ENCODE peak calls at places on chromosome 2, in ten cellular contexts. N is GM10248, J is tibial artery, C is uterus, L is MCF 10A, E is mucosa of descending colon, W is coronary artery, G is endothelial cell, K is nephron progenitor cell, T is fibroblast of lung. B is an unnamed sample.

GRCh38 chr2:25977768-25978167 is 4.5 kb downstream of the KIF3C start:
- DNase-seq in N (no peak), J (no peak), C (no peak), L (peak), E (no peak), W (no peak), G (no peak), K (no peak), T (no peak), B (peak)

GRCh38 chr2:11697103-11697871 is 27.3 kb upstream of the NTSR2 start:
- DNase-seq in N (no peak), J (peak), C (peak), L (peak), E (no peak), W (no peak), G (peak), K (peak), T (peak), B (peak)

GRCh38 chr2:121365061-121365460 is 80.1 kb upstream of the TFCP2L1 start:
- DNase-seq in N (no peak), J (no peak), C (no peak), L (no peak), E (no peak), W (no peak), G (no peak), K (no peak), T (no peak), B (no peak)

GRCh38 chr2:200538139-200538538 is 12.1 kb downstream of the SGO2 start:
- DNase-seq in N (no peak), J (no peak), C (no peak), L (no peak), E (no peak), W (no peak), G (no peak), K (no peak), T (no peak), B (no peak)

GRCh38 chr2:120921457-120921856 is 185.8 kb downstream of the GLI2 start:
- DNase-seq in N (no peak), J (no peak), C (no peak), L (no peak), E (no peak), W (no peak), G (no peak), K (no peak), T (no peak), B (no peak)

GRCh38 chr2:112996635-112997034 is 8.6 kb upstream of the IL36A start:
- DNase-seq in N (no peak), J (no peak), C (no peak), L (no peak), E (peak), W (no peak), G (no peak), K (no peak), T (no peak), B (no peak)

GRCh38 chr2:40668435-40668834 is 216.5 kb upstream of the SLC8A1 start:
- DNase-seq in N (no peak), J (peak), C (peak), L (peak), E (no peak), W (no peak), G (no peak), K (peak), T (peak), B (peak)

GRCh38 chr2:159438720-159439353 is 152.3 kb upstream of the WDSUB1 start:
- DNase-seq in N (no peak), J (no peak), C (no peak), L (no peak), E (no peak), W (no peak), G (no peak), K (no peak), T (no peak), B (no peak)

GRCh38 chr2:102057502-102058292 is 65.9 kb downstream of the IL1R2 start:
- DNase-seq in N (no peak), J (no peak), C (peak), L (no peak), E (no peak), W (no peak), G (no peak), K (no peak), T (peak), B (no peak)

GRCh38 chr2:170744248-170745002 is 25.8 kb upstream of the ERICH2 start:
- DNase-seq in N (no peak), J (no peak), C (peak), L (peak), E (no peak), W (no peak), G (no peak), K (no peak), T (peak), B (no peak)

GRCh38 chr2:111703759-111704158 is 180.2 kb downstream of the ANAPC1 start:
- DNase-seq in N (no peak), J (no peak), C (no peak), L (peak), E (no peak), W (no peak), G (no peak), K (no peak), T (no peak), B (no peak)

GRCh38 chr2:30106543-30106942 is 40.3 kb upstream of the YPEL5 start:
- DNase-seq in N (no peak), J (no peak), C (no peak), L (no peak), E (no peak), W (peak), G (no peak), K (no peak), T (no peak), B (peak)

GRCh38 chr2:226426292-226426736 is 373.3 kb downstream of the IRS1 start:
- DNase-seq in N (no peak), J (no peak), C (no peak), L (peak), E (no peak), W (no peak), G (no peak), K (no peak), T (peak), B (peak)

GRCh38 chr2:3672861-3673670 is 15.1 kb downstream of the ALLC start:
- DNase-seq in N (no peak), J (no peak), C (no peak), L (no peak), E (no peak), W (no peak), G (no peak), K (no peak), T (no peak), B (no peak)

GRCh38 chr2:53880756-53881155 is 21.0 kb upstream of the GPR75 start:
- DNase-seq in N (no peak), J (no peak), C (no peak), L (peak), E (no peak), W (no peak), G (no peak), K (no peak), T (peak), B (peak)

GRCh38 chr2:222270436-222270835 is 28.4 kb downstream of the PAX3 start:
- DNase-seq in N (no peak), J (no peak), C (no peak), L (no peak), E (no peak), W (no peak), G (no peak), K (no peak), T (no peak), B (no peak)

GRCh38 chr2:121626777-121627524 is 22.3 kb downstream of the CLASP1 start:
- DNase-seq in N (no peak), J (peak), C (peak), L (peak), E (no peak), W (no peak), G (no peak), K (no peak), T (peak), B (no peak)

GRCh38 chr2:241272298-241272721 is 43.2 kb downstream of the HDLBP start:
- DNase-seq in N (peak), J (peak), C (peak), L (no peak), E (peak), W (no peak), G (peak), K (peak), T (peak), B (no peak)

GRCh38 chr2:217193431-217194075 is 333.7 kb upstream of the TNP1 start:
- DNase-seq in N (no peak), J (no peak), C (no peak), L (peak), E (no peak), W (no peak), G (no peak), K (no peak), T (no peak), B (no peak)

GRCh38 chr2:53417385-53417784 is 350.2 kb upstream of the CHAC2 start:
- DNase-seq in N (no peak), J (no peak), C (no peak), L (no peak), E (no peak), W (no peak), G (no peak), K (no peak), T (no peak), B (no peak)

GRCh38 chr2:232621186-232621585 is 12.2 kb upstream of the EFHD1 start:
- DNase-seq in N (no peak), J (no peak), C (no peak), L (no peak), E (no peak), W (no peak), G (no peak), K (no peak), T (no peak), B (no peak)

GRCh38 chr2:152624805-152625204 is 92.5 kb downstream of the PRPF40A start:
- DNase-seq in N (no peak), J (no peak), C (no peak), L (no peak), E (no peak), W (no peak), G (no peak), K (no peak), T (peak), B (no peak)

GRCh38 chr2:28448738-28449100 is 47.1 kb upstream of the PLB1 start:
- DNase-seq in N (no peak), J (no peak), C (no peak), L (no peak), E (no peak), W (no peak), G (no peak), K (no peak), T (no peak), B (no peak)

GRCh38 chr2:104412384-104412783 is 441.5 kb upstream of the POU3F3 start:
- DNase-seq in N (peak), J (no peak), C (no peak), L (peak), E (no peak), W (no peak), G (peak), K (peak), T (no peak), B (no peak)

GRCh38 chr2:212414699-212415309 is 123.8 kb downstream of the ERBB4 start:
- DNase-seq in N (no peak), J (no peak), C (no peak), L (no peak), E (no peak), W (no peak), G (no peak), K (no peak), T (no peak), B (no peak)

GRCh38 chr2:236661064-236661761 is 91.6 kb downstream of the ACKR3 start:
- DNase-seq in N (no peak), J (peak), C (no peak), L (peak), E (no peak), W (peak), G (no peak), K (no peak), T (no peak), B (no peak)

GRCh38 chr2:129861666-129862288 is 117.7 kb upstream of the RAB6C start:
- DNase-seq in N (no peak), J (no peak), C (no peak), L (no peak), E (no peak), W (peak), G (no peak), K (no peak), T (no peak), B (no peak)

GRCh38 chr2:176534798-176535479 is 265.7 kb downstream of the MTX2 start:
- DNase-seq in N (no peak), J (no peak), C (no peak), L (peak), E (no peak), W (no peak), G (no peak), K (no peak), T (no peak), B (peak)

GRCh38 chr2:226118471-226119429 is 680.9 kb downstream of the IRS1 start:
- DNase-seq in N (no peak), J (peak), C (peak), L (peak), E (no peak), W (no peak), G (no peak), K (no peak), T (peak), B (peak)

GRCh38 chr2:222576390-222577081 is 79.4 kb downstream of the FARSB start:
- DNase-seq in N (no peak), J (no peak), C (no peak), L (no peak), E (no peak), W (no peak), G (no peak), K (no peak), T (peak), B (peak)

GRCh38 chr2:28664120-28664842 is 87.3 kb upstream of the PPP1CB start:
- DNase-seq in N (no peak), J (peak), C (peak), L (no peak), E (peak), W (no peak), G (no peak), K (peak), T (peak), B (no peak)

GRCh38 chr2:220033546-220033945 is 406.1 kb downstream of the SLC4A3 start:
- DNase-seq in N (no peak), J (no peak), C (no peak), L (no peak), E (no peak), W (no peak), G (no peak), K (no peak), T (no peak), B (no peak)

GRCh38 chr2:117717072-117717471 is 97.4 kb upstream of the DDX18 start:
- DNase-seq in N (no peak), J (no peak), C (no peak), L (no peak), E (no peak), W (no peak), G (no peak), K (no peak), T (no peak), B (no peak)
- TF ChIP-seq CTCF in N (no peak), J (no peak), C (no peak), L (no peak), E (no peak), W (no peak), G (no peak), K (no peak), T (no peak), B (no peak)

GRCh38 chr2:138321458-138321857 is 180.1 kb upstream of the SPOPL start:
- DNase-seq in N (no peak), J (no peak), C (no peak), L (no peak), E (no peak), W (no peak), G (no peak), K (no peak), T (no peak), B (no peak)

GRCh38 chr2:138319616-138320015 is 182.0 kb upstream of the SPOPL start:
- DNase-seq in N (no peak), J (no peak), C (no peak), L (peak), E (no peak), W (no peak), G (no peak), K (no peak), T (no peak), B (no peak)

GRCh38 chr2:138323382-138324067 is 178.0 kb upstream of the SPOPL start:
- DNase-seq in N (no peak), J (no peak), C (no peak), L (no peak), E (no peak), W (no peak), G (no peak), K (no peak), T (no peak), B (no peak)

GRCh38 chr2:138327967-138328366 is 173.6 kb upstream of the SPOPL start:
- DNase-seq in N (no peak), J (no peak), C (no peak), L (no peak), E (no peak), W (no peak), G (no peak), K (no peak), T (no peak), B (no peak)

DNA sequence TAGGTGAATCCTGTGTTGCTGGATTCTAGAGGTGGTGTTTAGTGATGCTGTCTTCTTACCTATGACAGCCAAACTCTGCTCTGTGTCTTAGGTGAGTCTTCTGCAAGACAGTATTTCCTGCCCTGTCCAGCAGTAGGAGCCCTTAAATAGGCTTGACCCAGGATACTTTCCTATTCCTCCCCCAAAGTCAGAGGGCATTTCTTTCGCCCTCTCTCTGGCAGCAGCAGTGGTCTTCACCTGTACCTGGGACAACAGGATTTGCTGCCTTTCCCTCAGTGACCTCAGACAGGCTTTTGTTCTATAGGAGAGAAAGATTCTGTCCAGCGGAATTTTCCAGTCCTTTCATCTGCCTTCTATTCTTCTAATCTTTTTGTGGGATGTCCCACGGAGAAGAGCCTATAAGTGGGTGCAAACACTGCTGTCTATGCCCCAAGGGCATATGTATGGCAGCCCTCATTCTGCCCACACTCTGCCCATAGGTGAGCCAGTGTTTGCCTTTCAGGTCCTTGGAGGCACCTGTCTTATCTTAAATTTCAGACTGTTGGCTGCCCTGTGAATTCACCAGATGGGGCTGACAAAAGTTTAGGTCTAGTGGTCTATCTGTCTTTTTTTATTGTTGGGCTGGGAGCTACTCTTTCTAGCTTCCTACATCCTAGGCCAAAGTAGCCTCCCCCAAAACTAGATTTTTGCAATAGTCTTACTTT is 177.3 kb upstream of the SPOPL start:
- DNase-seq in N (no peak), J (no peak), C (no peak), L (peak), E (no peak), W (no peak), G (no peak), K (no peak), T (no peak), B (no peak)
- TF ChIP-seq CTCF in N (no peak), J (no peak), C (no peak), L (no peak), E (no peak), W (no peak), G (no peak), K (no peak), T (no peak), B (no peak)

DNA sequence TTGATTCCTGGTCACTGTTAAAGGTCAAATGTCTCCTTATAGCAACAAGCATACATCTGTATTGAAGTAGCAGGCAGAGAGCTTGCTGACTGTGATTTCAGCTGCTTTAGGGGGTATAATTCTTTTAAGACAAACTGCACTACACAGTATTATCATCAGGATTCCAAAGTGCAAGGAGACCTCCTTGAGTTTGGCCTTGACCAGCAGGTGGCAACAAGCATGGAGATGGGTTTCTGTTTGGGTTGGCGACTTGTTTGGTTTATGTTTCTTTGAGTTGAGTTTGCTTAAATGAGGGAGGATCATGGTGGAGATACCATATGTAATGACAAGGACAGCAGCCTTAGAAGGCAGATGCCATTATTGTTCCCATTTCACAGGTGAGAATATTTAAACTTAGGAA is 681.0 kb upstream of the ID2 start:
- DNase-seq in N (no peak), J (no peak), C (no peak), L (peak), E (no peak), W (no peak), G (no peak), K (no peak), T (no peak), B (no peak)
- TF ChIP-seq CTCF in N (peak), J (no peak), C (no peak), L (no peak), E (no peak), W (no peak), G (no peak), K (no peak), T (peak), B (peak)

GRCh38 chr2:55553321-55553720 is 33.8 kb downstream of the CFAP36 start:
- DNase-seq in N (no peak), J (no peak), C (no peak), L (no peak), E (no peak), W (no peak), G (no peak), K (no peak), T (no peak), B (no peak)

GRCh38 chr2:55555977-55556376 is 36.5 kb downstream of the CFAP36 start:
- DNase-seq in N (no peak), J (no peak), C (no peak), L (peak), E (no peak), W (no peak), G (no peak), K (no peak), T (no peak), B (no peak)

GRCh38 chr2:55550368-55551102 is 31.0 kb downstream of the CFAP36 start:
- DNase-seq in N (no peak), J (no peak), C (no peak), L (peak), E (no peak), W (no peak), G (no peak), K (no peak), T (peak), B (peak)
- TF ChIP-seq CTCF in N (no peak), J (no peak), C (no peak), L (no peak), E (no peak), W (no peak), G (no peak), K (no peak), T (no peak), B (no peak)

GRCh38 chr2:70995227-70995729 is 605 bp upstream of the TEX261 start:
- DNase-seq in N (peak), J (no peak), C (no peak), L (peak), E (peak), W (peak), G (no peak), K (peak), T (peak), B (peak)

GRCh38 chr2:70994055-70994444 is 623 bp downstream of the TEX261 start:
- DNase-seq in N (peak), J (no peak), C (no peak), L (peak), E (no peak), W (no peak), G (no peak), K (peak), T (no peak), B (no peak)

GRCh38 chr2:70993689-70993986 is 1.0 kb downstream of the TEX261 start:
- DNase-seq in N (peak), J (no peak), C (no peak), L (no peak), E (no peak), W (no peak), G (no peak), K (no peak), T (no peak), B (no peak)

GRCh38 chr2:70992945-70993688 is 1.6 kb downstream of the TEX261 start:
- DNase-seq in N (no peak), J (no peak), C (no peak), L (no peak), E (no peak), W (no peak), G (no peak), K (no peak), T (no peak), B (no peak)

DNA sequence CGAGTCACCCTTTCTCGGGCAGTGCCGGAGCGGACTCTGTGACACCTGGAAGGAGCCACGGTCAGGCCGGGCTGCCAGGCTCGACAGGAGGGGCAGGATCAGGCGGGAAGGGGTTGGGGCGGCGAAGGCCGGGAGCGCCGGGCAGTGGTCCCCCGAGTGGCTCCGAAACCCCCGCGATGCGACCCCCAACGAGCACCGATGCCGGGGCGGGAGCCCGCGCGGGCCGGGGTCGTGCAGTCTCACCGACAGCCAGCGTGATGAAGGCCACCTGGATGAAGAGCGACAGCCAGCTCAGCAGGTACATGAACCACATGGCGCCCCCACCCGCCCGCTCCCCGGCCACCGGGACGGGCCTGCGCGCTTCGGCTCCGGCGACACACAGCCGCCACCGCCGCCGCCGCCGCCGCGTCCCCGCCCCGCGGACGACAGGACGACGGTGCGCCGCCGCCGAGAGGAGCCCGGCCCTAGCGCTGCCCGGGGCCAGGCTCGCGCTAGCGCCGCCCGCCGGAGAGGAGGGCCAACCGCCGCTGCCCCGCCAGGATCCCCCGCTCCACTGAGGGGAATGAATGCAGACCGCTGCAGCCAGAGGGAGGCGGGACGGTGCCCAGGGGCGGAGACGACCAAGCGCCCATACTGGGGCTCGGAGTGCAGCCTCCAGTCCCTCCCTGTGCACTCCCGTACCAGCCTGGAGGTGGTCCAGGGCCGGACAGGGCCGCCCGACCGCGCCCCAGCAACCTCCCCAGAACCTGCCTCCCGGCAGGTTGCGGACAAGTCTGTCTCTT is at the start of gene TEX261:
- DNase-seq in N (peak), J (peak), C (peak), L (peak), E (peak), W (peak), G (peak), K (peak), T (peak), B (peak)
- TF ChIP-seq CTCF in N (peak), J (peak), C (peak), L (peak), E (peak), W (peak), G (no peak), K (peak), T (peak), B (peak)